ENCODE peak calls at places on chromosome 10, in eight cellular contexts. One of them, this sample, is unnamed.

GRCh38 chr10:35493196-35494118 is 111.7 kb upstream of the GJD4 start:
- DNase-seq in HFFc6: no peak
- DNase-seq in Jurkat, Clone E6-1: no peak
- DNase-seq in transverse colon: peak
- DNase-seq in GF-D8: no peak
- DNase-seq in activated T-cell treated with anti-CD3 and anti-CD28 coated beads for 1 hour: no peak
- DNase-seq in esophagus squamous epithelium: no peak
- DNase-seq in hepatocyte: no peak
- DNase-seq in this sample: no peak

GRCh38 chr10:28375399-28376354 is 72.8 kb upstream of the MPP7 start:
- DNase-seq in HFFc6: peak
- DNase-seq in Jurkat, Clone E6-1: no peak
- DNase-seq in activated T-cell treated with anti-CD3 and anti-CD28 coated beads for 1 hour: no peak
- DNase-seq in transverse colon: peak
- DNase-seq in esophagus squamous epithelium: no peak
- DNase-seq in GF-D8: no peak
- DNase-seq in hepatocyte: peak
- DNase-seq in this sample: no peak

GRCh38 chr10:77629775-77630565 is 7.6 kb downstream of the KCNMA1 start:
- DNase-seq in HFFc6: no peak
- DNase-seq in transverse colon: no peak
- DNase-seq in esophagus squamous epithelium: no peak
- DNase-seq in Jurkat, Clone E6-1: no peak
- DNase-seq in GF-D8: no peak
- DNase-seq in hepatocyte: no peak
- DNase-seq in activated T-cell treated with anti-CD3 and anti-CD28 coated beads for 1 hour: no peak
- DNase-seq in this sample: no peak

GRCh38 chr10:1536341-1536740 is 201.0 kb downstream of the ADARB2 start:
- DNase-seq in esophagus squamous epithelium: no peak
- DNase-seq in activated T-cell treated with anti-CD3 and anti-CD28 coated beads for 1 hour: no peak
- DNase-seq in GF-D8: no peak
- DNase-seq in hepatocyte: no peak
- DNase-seq in Jurkat, Clone E6-1: no peak
- DNase-seq in transverse colon: peak
- DNase-seq in HFFc6: no peak
- DNase-seq in this sample: no peak

GRCh38 chr10:129388435-129388834 is 78.6 kb upstream of the MGMT start:
- DNase-seq in HFFc6: no peak
- DNase-seq in transverse colon: no peak
- DNase-seq in Jurkat, Clone E6-1: no peak
- DNase-seq in hepatocyte: no peak
- DNase-seq in GF-D8: no peak
- DNase-seq in activated T-cell treated with anti-CD3 and anti-CD28 coated beads for 1 hour: no peak
- DNase-seq in esophagus squamous epithelium: no peak
- DNase-seq in this sample: no peak

GRCh38 chr10:7483848-7484247 is 73.0 kb upstream of the SFMBT2 start:
- DNase-seq in activated T-cell treated with anti-CD3 and anti-CD28 coated beads for 1 hour: no peak
- DNase-seq in Jurkat, Clone E6-1: no peak
- DNase-seq in HFFc6: no peak
- DNase-seq in esophagus squamous epithelium: no peak
- DNase-seq in hepatocyte: no peak
- DNase-seq in GF-D8: no peak
- DNase-seq in transverse colon: no peak
- DNase-seq in this sample: no peak

GRCh38 chr10:16565604-16566003 is 43.9 kb upstream of the C1QL3 start:
- DNase-seq in HFFc6: no peak
- DNase-seq in Jurkat, Clone E6-1: no peak
- DNase-seq in transverse colon: no peak
- DNase-seq in hepatocyte: no peak
- DNase-seq in esophagus squamous epithelium: no peak
- DNase-seq in GF-D8: no peak
- DNase-seq in activated T-cell treated with anti-CD3 and anti-CD28 coated beads for 1 hour: no peak
- DNase-seq in this sample: no peak

GRCh38 chr10:129108378-129108777 is 358.7 kb upstream of the MGMT start:
- DNase-seq in HFFc6: no peak
- DNase-seq in transverse colon: no peak
- DNase-seq in hepatocyte: no peak
- DNase-seq in Jurkat, Clone E6-1: no peak
- DNase-seq in esophagus squamous epithelium: no peak
- DNase-seq in activated T-cell treated with anti-CD3 and anti-CD28 coated beads for 1 hour: no peak
- DNase-seq in GF-D8: no peak
- DNase-seq in this sample: no peak

This sample was measured in left kidney.